ENCODE peak calls at places on chromosome 19, in four cellular contexts. J, Y, G and E are unnamed samples.

GRCh38 chr19:1163283-1163933 is 10.7 kb downstream of the SBNO2 start:
- DNase-seq in J (no peak), Y (no peak), G (no peak), E (peak; percentile 65)

GRCh38 chr19:867855-868457 is 8.5 kb downstream of the CFD start:
- DNase-seq in J (no peak), Y (no peak), G (no peak), E (no peak)

GRCh38 chr19:4108767-4109625 is 14.9 kb downstream of the MAP2K2 start:
- DNase-seq in J (no peak), Y (no peak), G (no peak), E (no peak)

GRCh38 chr19:38710416-38710702 is 33.9 kb downstream of the CAPN12 start:
- DNase-seq in J (no peak), Y (no peak), G (no peak), E (no peak)

GRCh38 chr19:27779953-27780352 is 1433.0 kb downstream of the UQCRFS1 start:
- DNase-seq in J (no peak), Y (no peak), G (no peak), E (no peak)

GRCh38 chr19:42529248-42529764 is 1.0 kb upstream of the CEACAM1 start:
- DNase-seq in J (peak; percentile 70), Y (peak; percentile 35), G (no peak), E (peak; percentile 46)

GRCh38 chr19:3604987-3605343 is 1.7 kb downstream of the TBXA2R start:
- DNase-seq in J (no peak), Y (no peak), G (no peak), E (no peak)

GRCh38 chr19:47417746-47418594 is 1.4 kb downstream of the MEIS3 start:
- DNase-seq in J (peak; percentile 13), Y (no peak), G (no peak), E (no peak)

GRCh38 chr19:55391191-55391670 is 5.5 kb downstream of the RPL28 start:
- DNase-seq in J (peak; percentile 44), Y (no peak), G (no peak), E (no peak)

GRCh38 chr19:2331601-2332246 is 3.2 kb downstream of the SPPL2B start:
- DNase-seq in J (no peak), Y (no peak), G (no peak), E (no peak)

GRCh38 chr19:2330632-2331284 is 2.3 kb downstream of the SPPL2B start:
- DNase-seq in J (no peak), Y (no peak), G (peak; percentile 84), E (no peak)

GRCh38 chr19:2333027-2333806 is 4.7 kb downstream of the SPPL2B start:
- DNase-seq in J (no peak), Y (no peak), G (no peak), E (no peak)

GRCh38 chr19:2333807-2334211 is 5.3 kb downstream of the SPPL2B start:
- DNase-seq in J (no peak), Y (no peak), G (no peak), E (no peak)

GRCh38 chr19:2332341-2333026 is 4.0 kb downstream of the SPPL2B start:
- DNase-seq in J (no peak), Y (no peak), G (no peak), E (no peak)
- H3K4me3 ChIP-seq in J (no peak overlapping the region), Y (no peak overlapping the region), G (peak overlapping the region; percentile 32), E (no peak overlapping the region)

DNA sequence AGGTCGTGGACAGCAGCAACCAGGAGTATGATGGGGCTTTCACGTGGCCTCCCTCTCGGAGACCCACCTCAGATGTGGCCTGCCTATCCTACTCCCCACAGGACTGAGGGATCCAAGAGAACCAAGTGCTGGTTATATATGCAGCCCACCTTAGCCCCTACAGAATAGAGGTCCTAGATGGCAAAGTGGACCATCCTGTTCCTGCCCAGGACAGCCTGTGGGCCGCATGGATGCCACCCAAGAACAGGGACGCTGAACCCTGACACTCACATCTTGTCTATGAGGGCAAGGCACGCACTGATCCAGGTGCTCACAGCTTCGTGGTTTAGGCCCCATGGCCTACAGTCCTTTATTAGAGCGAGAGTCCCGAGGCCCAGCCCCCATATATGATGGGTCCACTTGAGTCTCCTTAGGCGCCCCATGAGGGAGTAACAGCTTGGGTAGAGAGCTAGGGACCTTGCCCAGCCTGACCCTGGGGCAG is 1.5 kb upstream of the SLC27A5 start:
- DNase-seq in J (no peak), Y (no peak), G (no peak), E (no peak)
- H3K4me3 ChIP-seq in J (no peak overlapping the region), Y (peak overlapping the region; percentile 46), G (no peak overlapping the region), E (peak overlapping the region; percentile 37)

GRCh38 chr19:41222240-41222639 is 3.2 kb downstream of the AXL start:
- DNase-seq in J (no peak), Y (no peak), G (no peak), E (no peak)
- H3K4me3 ChIP-seq in J (no peak overlapping the region), Y (no peak overlapping the region), G (no peak overlapping the region), E (no peak overlapping the region)

DNA sequence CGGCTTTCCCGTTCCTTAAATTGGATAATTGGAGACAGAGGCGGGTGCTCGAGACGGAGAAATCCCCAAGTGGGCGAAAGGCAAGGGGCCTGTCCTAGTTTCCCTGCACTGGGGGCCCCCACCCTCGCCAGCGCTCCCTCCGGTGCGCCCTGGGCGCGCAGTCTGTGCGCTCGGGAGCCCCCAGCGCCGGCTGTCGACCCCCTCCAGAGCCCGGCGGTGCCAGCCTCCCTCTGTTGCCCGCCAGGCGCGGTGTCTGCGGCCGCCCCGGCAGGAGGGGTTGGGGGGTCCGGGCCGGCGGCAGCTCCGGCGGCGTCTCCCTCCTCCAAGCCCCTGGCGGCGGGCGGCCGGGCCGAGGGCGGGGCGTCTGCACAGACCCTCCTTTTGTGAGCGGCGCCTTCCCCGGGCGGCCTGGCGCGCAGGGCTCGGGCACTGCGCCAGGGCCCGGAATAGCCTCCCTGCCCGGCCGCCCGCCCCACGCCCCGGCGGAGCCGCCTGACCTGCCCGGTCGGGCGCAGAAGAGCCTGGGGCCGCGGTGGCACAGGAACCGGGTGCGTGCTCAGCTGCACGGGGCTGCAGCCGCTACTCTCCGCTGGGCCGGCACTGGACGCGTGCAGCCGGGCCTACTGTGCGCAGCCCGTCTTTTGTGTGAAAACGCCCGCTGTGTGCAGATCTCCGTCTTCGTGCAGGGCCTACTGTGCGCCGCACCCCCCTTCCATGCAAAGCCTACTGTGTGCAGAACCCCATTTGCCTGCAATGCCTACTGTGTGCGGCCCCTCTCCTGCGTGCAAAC is 13.2 kb downstream of the GADD45B start:
- DNase-seq in J (peak; percentile 40), Y (no peak), G (no peak), E (no peak)
- H3K4me3 ChIP-seq in J (no peak overlapping the region), Y (peak overlapping the region; percentile 34), G (peak overlapping the region; percentile 53), E (peak overlapping the region; percentile 24)